ENCODE peak calls at places on chromosomes 11 and 22, in four cellular contexts. Q is Karpas-422; H is activated CD4-positive, alpha-beta memory T cell treated with anti-CD3 and anti-CD28 coated beads, Interleukin-2, amount 10 ng/mL, durations not matched to agents 7 days and 5 days; V is activated naive CD8-positive, alpha-beta T cell treated with anti-CD3 and anti-CD28 coated beads, Interleukin-2, amount 50 U/mL, for 24 hours. I is an unnamed sample.

GRCh38 chr11:108647701-108648527 is 17.0 kb upstream of the DDX10 start:
- DNase-seq in V (peak; percentile 63), H (peak; percentile 68), Q (peak; percentile 91), I (peak; percentile 44)

GRCh38 chr11:124108158-124108557 is 7.1 kb upstream of the VWA5A start:
- DNase-seq in V (no peak), Q (peak; percentile 52), H (no peak), I (peak; percentile 36)

GRCh38 chr11:6926208-6927029 is at the start of gene ZNF215:
- DNase-seq in V (peak; percentile 41), Q (peak; percentile 94), H (peak; percentile 34), I (peak; percentile 76)

GRCh38 chr22:46895753-46896152 is 133.3 kb downstream of the TBC1D22A start:
- DNase-seq in V (no peak), H (no peak), Q (no peak), I (no peak)

GRCh38 chr22:45069925-45070324 is 60.1 kb upstream of the PHF21B start:
- DNase-seq in Q (no peak), V (peak; percentile 43), H (no peak), I (no peak)

GRCh38 chr22:46545041-46545796 is 7.8 kb upstream of the CELSR1 start:
- DNase-seq in Q (no peak), H (no peak), V (no peak), I (no peak)

GRCh38 chr22:36378080-36378788 is 9.5 kb downstream of the MYH9 start:
- DNase-seq in Q (no peak), V (no peak), H (no peak), I (no peak)

GRCh38 chr11:19316434-19316833 is 75.7 kb upstream of the E2F8 start:
- DNase-seq in V (no peak), H (no peak), Q (no peak), I (no peak)

GRCh38 chr11:73242291-73243092 is 24.4 kb downstream of the P2RY2 start:
- DNase-seq in V (peak; percentile 71), Q (peak; percentile 92), H (peak; percentile 69), I (peak; percentile 86)

GRCh38 chr11:10144954-10145353 is 149.1 kb downstream of the SBF2 start:
- DNase-seq in H (no peak), Q (no peak), V (no peak), I (no peak)

GRCh38 chr11:18731427-18731826 is 5.4 kb upstream of the IGSF22 start:
- DNase-seq in V (no peak), H (no peak), Q (no peak), I (no peak)

GRCh38 chr22:24141586-24141985 is 39.7 kb upstream of the SUSD2 start:
- DNase-seq in Q (no peak), H (no peak), V (peak; percentile 25), I (peak; percentile 66)

GRCh38 chr11:70671083-70671482 is 272.8 kb downstream of the CTTN start:
- DNase-seq in V (no peak), Q (no peak), H (no peak), I (no peak)

GRCh38 chr11:45857834-45858492 is 10.7 kb downstream of the CRY2 start:
- DNase-seq in V (no peak), Q (no peak), H (no peak), I (no peak)

I was measured in GM13976.